ENCODE peak calls at places on chromosomes 1 and 21, in four cellular contexts. One of them, this sample, is unnamed. For H3K36me3, the result is how much of the 10 kb centered on the place peaks cover.

GRCh38 chr1:63322944-63323865 is 838 bp downstream of the FOXD3 start:
- DNase-seq in Peyer's patch: peak
- DNase-seq in cardiac muscle cell: peak
- DNase-seq in heart left ventricle: no peak
- DNase-seq in this sample: no peak

GRCh38 chr1:33231166-33231565 is 25.1 kb upstream of the ZNF362 start:
- DNase-seq in Peyer's patch: no peak
- DNase-seq in cardiac muscle cell: no peak
- DNase-seq in heart left ventricle: no peak
- DNase-seq in this sample: no peak

GRCh38 chr1:228691926-228692325 is 43.4 kb upstream of the RHOU start:
- DNase-seq in Peyer's patch: no peak
- DNase-seq in cardiac muscle cell: peak
- DNase-seq in heart left ventricle: no peak
- DNase-seq in this sample: peak

GRCh38 chr1:196531737-196532514 is 76.3 kb downstream of the KCNT2 start:
- DNase-seq in Peyer's patch: no peak
- DNase-seq in cardiac muscle cell: no peak
- DNase-seq in heart left ventricle: no peak
- DNase-seq in this sample: no peak

GRCh38 chr1:54158071-54158470 is 5.3 kb upstream of the CDCP2 start:
- DNase-seq in Peyer's patch: peak
- DNase-seq in cardiac muscle cell: no peak
- DNase-seq in heart left ventricle: no peak
- DNase-seq in this sample: no peak

GRCh38 chr1:56575865-56576264 is 3.5 kb downstream of the PLPP3 start:
- DNase-seq in Peyer's patch: no peak
- DNase-seq in cardiac muscle cell: no peak
- DNase-seq in heart left ventricle: no peak
- DNase-seq in this sample: no peak

GRCh38 chr21:32562426-32562825 is 22.9 kb downstream of the TCP10L start:
- DNase-seq in Peyer's patch: no peak
- DNase-seq in cardiac muscle cell: peak
- DNase-seq in heart left ventricle: no peak
- DNase-seq in this sample: no peak

GRCh38 chr1:3504823-3505155 is 50.3 kb downstream of the ARHGEF16 start:
- DNase-seq in Peyer's patch: no peak
- DNase-seq in cardiac muscle cell: no peak
- DNase-seq in heart left ventricle: no peak
- DNase-seq in this sample: no peak

GRCh38 chr1:221663321-221663720 is 78.6 kb downstream of the DUSP10 start:
- DNase-seq in Peyer's patch: no peak
- DNase-seq in cardiac muscle cell: no peak
- DNase-seq in heart left ventricle: no peak
- DNase-seq in this sample: no peak

GRCh38 chr21:44299085-44299457 is 782 bp upstream of the PFKL start:
- DNase-seq in Peyer's patch: no peak
- DNase-seq in cardiac muscle cell: no peak
- DNase-seq in heart left ventricle: no peak
- DNase-seq in this sample: no peak

GRCh38 chr1:113751114-113751513 is 8.2 kb downstream of the PHTF1 start:
- DNase-seq in Peyer's patch: no peak
- DNase-seq in cardiac muscle cell: no peak
- DNase-seq in heart left ventricle: no peak
- DNase-seq in this sample: no peak

GRCh38 chr1:95168638-95169411 is 51.7 kb downstream of the TLCD4 start:
- DNase-seq in Peyer's patch: no peak
- DNase-seq in cardiac muscle cell: peak
- DNase-seq in heart left ventricle: no peak
- DNase-seq in this sample: no peak

DNA sequence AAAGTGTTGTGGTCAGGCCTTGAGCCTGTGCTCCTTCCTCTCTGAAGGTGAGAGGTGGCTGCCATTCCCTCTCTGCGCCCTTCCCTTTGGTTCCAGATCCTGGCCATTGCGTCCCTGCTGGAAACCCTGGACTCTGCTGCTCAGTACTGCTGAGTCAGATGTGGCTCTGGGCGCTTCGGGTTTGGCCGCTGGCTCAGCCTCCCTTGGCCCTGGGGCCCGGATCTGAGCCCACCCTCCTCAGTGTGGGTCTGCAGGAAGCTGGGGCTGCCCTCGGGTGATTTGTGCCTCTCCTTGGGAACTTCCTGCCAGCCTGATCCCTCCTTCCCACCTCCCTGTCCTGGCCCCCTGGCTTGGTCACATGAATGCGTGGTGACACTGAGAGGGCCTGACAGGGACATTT is 32.2 kb downstream of the QSOX1 start:
- DNase-seq in Peyer's patch: no peak
- DNase-seq in cardiac muscle cell: no peak
- DNase-seq in heart left ventricle: no peak
- DNase-seq in this sample: no peak
- H3K27ac ChIP-seq in Peyer's patch: no peak
- H3K27ac ChIP-seq in cardiac muscle cell: no peak
- H3K27ac ChIP-seq in heart left ventricle: no peak
- H3K27ac ChIP-seq in this sample: no peak

GRCh38 chr1:16924216-16924918 is 2.6 kb downstream of the CROCC start:
- DNase-seq in Peyer's patch: peak
- DNase-seq in cardiac muscle cell: no peak
- DNase-seq in heart left ventricle: peak
- DNase-seq in this sample: no peak

GRCh38 chr1:16920951-16921350 is 780 bp upstream of the CROCC start:
- DNase-seq in Peyer's patch: peak
- DNase-seq in cardiac muscle cell: no peak
- DNase-seq in heart left ventricle: peak
- DNase-seq in this sample: no peak

GRCh38 chr1:16921391-16922185 is at the start of gene CROCC:
- DNase-seq in Peyer's patch: peak
- DNase-seq in cardiac muscle cell: peak
- DNase-seq in heart left ventricle: peak
- DNase-seq in this sample: no peak

GRCh38 chr1:16922466-16922865 is 735 bp downstream of the CROCC start:
- DNase-seq in Peyer's patch: no peak
- DNase-seq in cardiac muscle cell: no peak
- DNase-seq in heart left ventricle: peak
- DNase-seq in this sample: no peak

GRCh38 chr1:16922885-16923431 is 1.2 kb downstream of the CROCC start:
- DNase-seq in Peyer's patch: peak
- DNase-seq in cardiac muscle cell: no peak
- DNase-seq in heart left ventricle: peak
- DNase-seq in this sample: no peak
- H3K36me3 ChIP-seq in Peyer's patch: under half
- H3K36me3 ChIP-seq in cardiac muscle cell: under half
- H3K36me3 ChIP-seq in heart left ventricle: under half
- H3K36me3 ChIP-seq in this sample: under half

DNA sequence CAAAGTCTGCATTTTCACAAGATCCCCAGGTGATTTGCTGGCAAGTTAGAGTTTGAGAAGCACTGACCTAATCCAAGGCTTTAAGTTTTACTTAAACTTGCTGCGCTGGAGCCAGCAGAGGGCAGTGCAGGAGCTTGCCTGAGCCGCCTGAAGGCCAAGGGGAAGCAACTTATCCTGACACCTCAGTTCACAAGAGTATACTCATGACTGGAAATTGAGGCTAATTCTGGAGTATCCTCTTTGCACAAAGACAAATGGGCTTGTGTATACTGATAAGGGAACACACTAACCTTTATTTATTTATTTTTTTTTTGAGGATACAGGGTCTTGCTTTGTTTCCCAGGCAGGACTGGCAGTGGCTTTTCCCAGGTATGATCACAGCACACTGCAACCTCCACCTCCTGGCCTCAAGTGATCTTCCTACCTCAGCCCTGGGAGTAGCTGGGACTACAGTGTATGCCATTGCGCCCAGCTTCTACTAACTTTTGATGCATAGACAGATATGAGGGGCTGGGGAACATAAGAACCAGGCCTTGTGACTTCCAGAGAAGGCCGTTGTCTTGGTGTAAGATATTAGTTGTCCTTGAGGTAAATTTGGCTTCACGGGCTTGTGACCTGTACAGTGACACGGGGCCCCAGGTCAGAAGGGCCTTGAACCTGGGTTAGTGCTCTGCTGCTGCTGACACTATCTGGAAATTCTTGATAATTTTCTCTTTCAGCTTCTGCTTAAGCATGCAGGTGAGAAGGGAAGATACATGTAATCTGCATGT is 29.0 kb upstream of the SLAMF1 start:
- DNase-seq in Peyer's patch: peak
- DNase-seq in cardiac muscle cell: peak
- DNase-seq in heart left ventricle: peak
- DNase-seq in this sample: peak
- H3K27ac ChIP-seq in Peyer's patch: peak
- H3K27ac ChIP-seq in cardiac muscle cell: no peak
- H3K27ac ChIP-seq in heart left ventricle: no peak
- H3K27ac ChIP-seq in this sample: peak

DNA sequence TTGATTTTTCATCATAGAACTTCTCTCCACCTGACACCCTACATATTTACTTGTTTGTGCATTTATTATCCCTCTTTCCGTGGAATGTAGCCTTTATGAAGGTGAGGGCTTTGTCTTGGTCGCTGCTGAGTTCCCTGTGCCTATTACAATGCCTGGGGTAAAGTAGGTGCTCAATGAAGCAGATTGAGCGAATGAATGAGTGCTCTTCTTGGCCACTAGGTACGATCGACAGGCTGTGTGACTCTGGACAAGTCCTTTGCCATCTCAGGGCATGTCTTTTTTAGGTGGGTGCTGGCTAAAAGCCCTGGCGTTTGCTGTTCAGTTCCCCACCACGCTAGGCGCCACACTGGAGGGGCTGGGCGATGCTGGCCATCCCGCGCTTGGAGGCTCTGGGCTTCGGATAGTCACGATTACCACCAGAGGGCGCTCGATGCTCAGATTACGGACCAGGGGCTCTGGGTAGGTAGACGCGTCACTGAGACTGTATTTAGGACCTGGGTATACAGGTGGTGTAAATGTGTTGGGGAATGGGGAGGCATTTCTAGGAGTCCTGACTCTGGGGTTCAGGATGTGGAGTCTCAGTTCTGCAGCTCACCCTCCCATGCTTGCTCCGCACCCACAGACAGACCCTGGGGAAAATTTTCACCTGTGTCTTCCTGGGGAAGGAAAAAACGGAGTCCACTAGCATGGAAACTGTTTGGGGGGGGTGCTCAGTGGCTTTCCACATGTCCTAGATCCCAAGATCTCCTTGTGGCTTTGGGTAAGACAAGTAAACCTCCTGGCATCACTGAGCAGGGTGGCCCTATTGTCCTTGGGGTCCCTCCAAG is 71.1 kb upstream of the CSF3R start:
- DNase-seq in Peyer's patch: peak
- DNase-seq in cardiac muscle cell: peak
- DNase-seq in heart left ventricle: peak
- DNase-seq in this sample: peak
- H3K36me3 ChIP-seq in Peyer's patch: under half
- H3K36me3 ChIP-seq in cardiac muscle cell: under half
- H3K36me3 ChIP-seq in heart left ventricle: under half
- H3K36me3 ChIP-seq in this sample: under half

GRCh38 chr1:12167493-12168429 is 970 bp downstream of the TNFRSF1B start:
- DNase-seq in Peyer's patch: no peak
- DNase-seq in cardiac muscle cell: no peak
- DNase-seq in heart left ventricle: no peak
- DNase-seq in this sample: no peak

GRCh38 chr1:12166834-12167492 is at the start of gene TNFRSF1B:
- DNase-seq in Peyer's patch: peak
- DNase-seq in cardiac muscle cell: peak
- DNase-seq in heart left ventricle: peak
- DNase-seq in this sample: peak

GRCh38 chr1:12170263-12170671 is 3.5 kb downstream of the TNFRSF1B start:
- DNase-seq in Peyer's patch: peak
- DNase-seq in cardiac muscle cell: no peak
- DNase-seq in heart left ventricle: no peak
- DNase-seq in this sample: no peak

GRCh38 chr1:12169442-12170135 is 2.8 kb downstream of the TNFRSF1B start:
- DNase-seq in Peyer's patch: no peak
- DNase-seq in cardiac muscle cell: no peak
- DNase-seq in heart left ventricle: no peak
- DNase-seq in this sample: no peak

DNA sequence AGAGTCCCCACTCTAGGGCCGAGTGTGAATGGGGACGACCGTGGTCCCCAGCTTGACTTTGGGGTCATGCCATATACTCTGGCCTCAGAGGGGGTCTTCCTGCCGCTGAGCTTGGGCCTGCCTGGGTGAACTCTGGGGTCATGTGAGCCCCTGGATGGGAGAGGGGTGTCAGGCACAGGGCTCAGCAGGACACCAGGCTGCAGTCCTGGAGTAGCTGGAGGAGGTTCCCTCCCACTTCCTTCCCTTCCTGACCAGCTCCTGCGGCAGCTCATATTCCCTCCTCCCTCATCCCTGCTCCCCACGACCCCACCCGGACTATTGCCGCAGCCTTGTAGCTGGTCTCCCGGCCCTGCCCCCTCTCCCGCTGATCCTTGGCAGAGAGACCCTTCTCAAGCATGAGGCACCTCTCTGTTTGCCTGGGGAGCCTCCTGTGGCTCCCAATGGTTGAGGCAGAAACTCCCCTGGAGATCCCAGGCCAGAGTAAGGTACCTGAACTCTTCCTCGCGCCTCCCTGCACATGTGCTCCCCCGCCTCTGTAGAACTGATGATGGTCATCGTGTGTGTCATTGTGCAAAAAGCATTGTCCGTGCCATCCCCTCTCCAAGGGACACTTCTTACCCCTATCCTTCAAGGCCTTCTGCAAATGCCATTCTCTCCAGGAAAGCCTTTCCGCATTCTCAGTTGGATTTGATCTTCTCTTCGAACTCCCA is 1.8 kb downstream of the TNFRSF1B start:
- DNase-seq in Peyer's patch: no peak
- DNase-seq in cardiac muscle cell: no peak
- DNase-seq in heart left ventricle: no peak
- DNase-seq in this sample: peak
- H3K27ac ChIP-seq in Peyer's patch: peak
- H3K27ac ChIP-seq in cardiac muscle cell: no peak
- H3K27ac ChIP-seq in heart left ventricle: peak
- H3K27ac ChIP-seq in this sample: peak